ENCODE peak calls at places on chromosomes 3 and 15, in nine cellular contexts. S is stimulated activated CD4-positive, alpha-beta T cell treated with anti-CD3 and anti-CD28 coated beads, Interleukin-4, amount 100 ng/mL, for 1 hour; B is activated T-cell treated with anti-CD3 and anti-CD28 coated beads for 1 hour; R is H54; X is Kasumi-1; W is left lung; J is stimulated activated CD8-positive, alpha-beta memory T cell treated with anti-CD3 and anti-CD28 coated beads, Interleukin-2, amount 100 ng/mL, for 1 hour; G is activated gamma-delta T cell treated with anti-CD3 and anti-CD28 coated beads, Interleukin-2, amount 50 U/mL, for 16 hours; I is OCI-LY7. L is an unnamed sample.

GRCh38 chr3:171991166-171991565 is 48.2 kb upstream of the FNDC3B start:
- DNase-seq in S (no peak), B (no peak), R (no peak), X (no peak), W (no peak), J (no peak), G (no peak), I (no peak), L (no peak)

GRCh38 chr15:73366766-73367623 is 1.8 kb downstream of the HCN4 start:
- DNase-seq in S (no peak), B (no peak), R (no peak), X (no peak), W (no peak), J (no peak), G (no peak), I (no peak), L (no peak)

GRCh38 chr3:149879872-149880271 is 66.9 kb downstream of the RNF13 start:
- DNase-seq in S (peak; percentile 25), B (peak; percentile 2), R (no peak), X (peak; percentile 77), W (no peak), J (no peak), G (no peak), I (peak; percentile 39), L (no peak)

GRCh38 chr3:187186801-187187421 is 10.4 kb upstream of the RTP1 start:
- DNase-seq in S (no peak), B (no peak), R (peak; percentile 52), X (no peak), W (no peak), J (no peak), G (no peak), I (no peak), L (no peak)

GRCh38 chr3:161957467-161957866 is 460.9 kb downstream of the OTOL1 start:
- DNase-seq in S (no peak), B (no peak), R (no peak), X (no peak), W (no peak), J (no peak), G (no peak), I (no peak), L (no peak)

GRCh38 chr3:78140866-78141658 is 1101.2 kb downstream of the ROBO2 start:
- DNase-seq in S (no peak), B (no peak), R (peak; percentile 4), X (no peak), W (no peak), J (no peak), G (no peak), I (no peak), L (no peak)

GRCh38 chr15:92681141-92681622 is 25.6 kb upstream of the FAM174B start:
- DNase-seq in S (no peak), B (no peak), R (no peak), X (no peak), W (no peak), J (no peak), G (no peak), I (no peak), L (no peak)

GRCh38 chr15:22942877-22943276 is 37.3 kb downstream of the CYFIP1 start:
- DNase-seq in S (no peak), B (no peak), R (no peak), X (no peak), W (no peak), J (no peak), G (no peak), I (no peak), L (no peak)

GRCh38 chr3:154122912-154123559 is 1.8 kb downstream of the ARHGEF26 start:
- DNase-seq in S (no peak), B (no peak), R (no peak), X (no peak), W (no peak), J (no peak), G (no peak), I (no peak), L (no peak)

GRCh38 chr3:148951599-148952361 is 39.6 kb upstream of the GYG1 start:
- DNase-seq in S (no peak), B (no peak), R (no peak), X (no peak), W (no peak), J (no peak), G (no peak), I (no peak), L (no peak)

GRCh38 chr15:97235285-97235985 is 725.1 kb upstream of the ARRDC4 start:
- DNase-seq in S (peak; percentile 14), B (peak; percentile 3), R (peak; percentile 15), X (peak; percentile 66), W (no peak), J (no peak), G (no peak), I (peak; percentile 5), L (no peak)

L was measured in activated CD4-positive, CD25-positive, alpha-beta regulatory T cell treated with anti-CD3 and anti-CD28 coated beads, Interleukin-2, amount 50 U/mL, for 16 hours.